ENCODE peak calls at places on chromosomes 3 and 15, in four cellular contexts. W, O, I and B are unnamed samples.

GRCh38 chr3:38689774-38690173 is 40.3 kb upstream of the SCN5A start:
- DNase-seq in W (no peak), O (no peak), I (no peak), B (no peak)

GRCh38 chr3:182092662-182093262 is 381.0 kb downstream of the SOX2 start:
- DNase-seq in W (no peak), O (no peak), I (no peak), B (no peak)

GRCh38 chr15:59553879-59554735 is 57.5 kb upstream of the GCNT3 start:
- DNase-seq in W (no peak), O (peak), I (peak), B (no peak)

GRCh38 chr3:46904303-46905190 is 27.0 kb downstream of the PTH1R start:
- DNase-seq in W (no peak), O (no peak), I (no peak), B (peak)

GRCh38 chr3:64266065-64266874 is 41.0 kb upstream of the PRICKLE2 start:
- DNase-seq in W (no peak), O (peak), I (peak), B (no peak)

GRCh38 chr3:51802091-51802720 is 23.2 kb upstream of the IQCF6 start:
- DNase-seq in W (no peak), O (no peak), I (no peak), B (no peak)

GRCh38 chr15:84961114-84961452 is 20.6 kb upstream of the PDE8A start:
- DNase-seq in W (no peak), O (peak), I (peak), B (no peak)

GRCh38 chr15:56244237-56244810 is 645 bp upstream of the RFX7 start:
- DNase-seq in W (peak), O (peak), I (peak), B (no peak)

GRCh38 chr3:111238896-111239295 is 167.3 kb downstream of the NECTIN3 start:
- DNase-seq in W (no peak), O (no peak), I (no peak), B (no peak)

GRCh38 chr3:49721861-49722781 is 1.6 kb downstream of the GMPPB start:
- DNase-seq in W (no peak), O (no peak), I (no peak), B (no peak)

GRCh38 chr15:53880353-53880752 is 97.9 kb upstream of the UNC13C start:
- DNase-seq in W (no peak), O (no peak), I (no peak), B (no peak)

GRCh38 chr3:194200422-194201060 is 64.6 kb downstream of the HES1 start:
- DNase-seq in W (no peak), O (no peak), I (no peak), B (no peak)

GRCh38 chr3:192077795-192078497 is 617.0 kb downstream of the PYDC2 start:
- DNase-seq in W (no peak), O (no peak), I (no peak), B (no peak)

GRCh38 chr3:93969443-93969842 is 4.3 kb downstream of the PROS1 start:
- DNase-seq in W (no peak), O (peak), I (no peak), B (no peak)

GRCh38 chr3:74531491-74531890 is 83.0 kb downstream of the CNTN3 start:
- DNase-seq in W (no peak), O (peak), I (no peak), B (no peak)

GRCh38 chr3:194326192-194327029 is 24.7 kb downstream of the CPN2 start:
- DNase-seq in W (no peak), O (no peak), I (no peak), B (no peak)

GRCh38 chr15:36601497-36601932 is 22.1 kb downstream of the CDIN1 start:
- DNase-seq in W (no peak), O (peak), I (peak), B (no peak)

GRCh38 chr15:79283252-79284048 is 928 bp downstream of the ANKRD34C start:
- DNase-seq in W (peak), O (peak), I (no peak), B (no peak)

GRCh38 chr3:69088033-69088432 is 3.3 kb downstream of the ARL6IP5 start:
- DNase-seq in W (no peak), O (peak), I (no peak), B (no peak)

GRCh38 chr3:146308222-146308621 is 57.3 kb upstream of the PLSCR4 start:
- DNase-seq in W (no peak), O (peak), I (no peak), B (no peak)

GRCh38 chr3:60528651-60529050 is 722.6 kb downstream of the FHIT start:
- DNase-seq in W (no peak), O (no peak), I (no peak), B (no peak)
- TF ChIP-seq CTCF in W (no peak), O (no peak), I (no peak), B (no peak)

GRCh38 chr3:149340310-149340933 is 7.0 kb upstream of the TM4SF18 start:
- DNase-seq in W (no peak), O (peak), I (no peak), B (no peak)

GRCh38 chr3:149339931-149340309 is 6.5 kb upstream of the TM4SF18 start:
- DNase-seq in W (no peak), O (peak), I (peak), B (peak)

GRCh38 chr3:149342413-149343340 is 9.2 kb upstream of the TM4SF18 start:
- DNase-seq in W (no peak), O (peak), I (peak), B (peak)

GRCh38 chr3:149343951-149344350 is 10.5 kb upstream of the TM4SF18 start:
- DNase-seq in W (no peak), O (no peak), I (no peak), B (no peak)
- TF ChIP-seq CTCF in W (no peak), O (no peak), I (peak), B (no peak)

GRCh38 chr3:3605181-3605580 is 194.1 kb upstream of the LRRN1 start:
- DNase-seq in W (no peak), O (no peak), I (no peak), B (no peak)
- TF ChIP-seq CTCF in W (no peak), O (no peak), I (no peak), B (no peak)

GRCh38 chr15:63210151-63211051 is 21.0 kb downstream of the RAB8B start:
- DNase-seq in W (no peak), O (no peak), I (no peak), B (no peak)
- TF ChIP-seq CTCF in W (no peak), O (no peak), I (no peak), B (no peak)

DNA sequence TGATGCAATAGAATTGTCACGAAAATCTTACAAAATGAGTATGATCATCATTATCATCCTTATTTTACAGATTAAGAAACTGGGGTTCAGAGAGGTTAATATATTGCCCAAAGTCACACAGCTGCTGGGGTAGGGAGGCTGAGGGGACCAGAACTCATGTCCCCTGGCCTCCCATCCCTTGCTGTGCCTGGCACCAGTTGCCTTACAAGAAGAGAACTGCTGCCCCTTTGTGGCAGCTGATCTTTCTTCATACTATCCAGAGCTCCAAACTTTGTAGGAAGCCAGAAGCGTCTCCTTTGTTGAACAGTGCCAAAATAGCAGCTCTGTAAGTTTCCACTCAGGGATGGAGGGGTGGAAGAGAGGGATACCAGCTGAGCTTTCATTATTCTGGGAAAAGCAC is 236.8 kb upstream of the TBC1D5 start:
- DNase-seq in W (no peak), O (no peak), I (no peak), B (no peak)
- TF ChIP-seq CTCF in W (no peak), O (no peak), I (peak), B (no peak)